ENCODE peak calls at places on chromosomes 5 and 9, in ten cellular contexts. W is H7; M is SW 1271; S is fibroblast of gingiva; T is HCEC 1CT; V is A549; F is stimulated activated CD8-positive, alpha-beta memory T cell treated with anti-CD3 and anti-CD28 coated beads, Interleukin-15, amount 100 ng/mL, for 24 hours; J is activated naive CD4-positive, alpha-beta T cell treated with anti-CD3 and anti-CD28 coated beads for 36 hours; R is mucosa of gallbladder; K is stimulated activated CD4-positive, alpha-beta T cell treated with anti-CD3 and anti-CD28 coated beads, Interleukin-4, amount 100 ng/mL, for 4 hours. E is an unnamed sample.

GRCh38 chr9:92492781-92493401 is 10.6 kb upstream of the ASPN start:
- DNase-seq in W (no peak), M (no peak), S (no peak), T (no peak), V (no peak), F (no peak), J (no peak), R (no peak), K (no peak), E (no peak)

GRCh38 chr5:159695741-159696294 is 220.5 kb upstream of the ADRA1B start:
- DNase-seq in W (no peak), M (no peak), S (no peak), T (no peak), V (no peak), F (no peak), J (no peak), R (no peak), K (no peak), E (no peak)

GRCh38 chr9:28762167-28762566 is 1188.9 kb upstream of the C9orf72 start:
- DNase-seq in W (no peak), M (no peak), S (no peak), T (no peak), V (no peak), F (no peak), J (no peak), R (no peak), K (no peak), E (no peak)

GRCh38 chr9:113614843-113615648 is 151.5 kb downstream of the RGS3 start:
- DNase-seq in W (no peak), M (no peak), S (peak), T (no peak), V (no peak), F (no peak), J (peak), R (peak), K (no peak), E (no peak)

GRCh38 chr5:6739603-6740002 is 26.4 kb downstream of the TENT4A start:
- DNase-seq in W (no peak), M (no peak), S (no peak), T (no peak), V (no peak), F (no peak), J (no peak), R (no peak), K (no peak), E (no peak)

GRCh38 chr5:55636711-55637110 is 75.4 kb downstream of the SLC38A9 start:
- DNase-seq in W (peak), M (no peak), S (peak), T (peak), V (peak), F (no peak), J (no peak), R (peak), K (no peak), E (no peak)

GRCh38 chr5:84373506-84373905 is 11.2 kb downstream of the EDIL3 start:
- DNase-seq in W (no peak), M (no peak), S (no peak), T (no peak), V (no peak), F (no peak), J (no peak), R (no peak), K (no peak), E (no peak)

GRCh38 chr5:158026248-158027031 is 167.5 kb upstream of the CLINT1 start:
- DNase-seq in W (no peak), M (no peak), S (peak), T (peak), V (no peak), F (no peak), J (no peak), R (no peak), K (no peak), E (no peak)

GRCh38 chr5:150009671-150010387 is 9.3 kb downstream of the HMGXB3 start:
- DNase-seq in W (no peak), M (no peak), S (no peak), T (no peak), V (no peak), F (no peak), J (no peak), R (no peak), K (no peak), E (no peak)

GRCh38 chr5:9567039-9567438 is 21.2 kb upstream of the SEMA5A start:
- DNase-seq in W (no peak), M (no peak), S (no peak), T (no peak), V (no peak), F (no peak), J (no peak), R (no peak), K (no peak), E (no peak)

GRCh38 chr9:133950206-133950915 is 41.8 kb downstream of the VAV2 start:
- DNase-seq in W (no peak), M (no peak), S (no peak), T (no peak), V (no peak), F (no peak), J (no peak), R (no peak), K (no peak), E (no peak)

GRCh38 chr5:80711938-80712337 is 57.2 kb upstream of the DHFR start:
- DNase-seq in W (peak), M (peak), S (peak), T (peak), V (peak), F (no peak), J (peak), R (no peak), K (no peak), E (no peak)

GRCh38 chr5:39447968-39448367 is 23.2 kb upstream of the DAB2 start:
- DNase-seq in W (no peak), M (no peak), S (no peak), T (no peak), V (no peak), F (no peak), J (no peak), R (peak), K (no peak), E (no peak)

GRCh38 chr9:71675857-71676165 is 92.5 kb downstream of the CEMIP2 start:
- DNase-seq in W (no peak), M (no peak), S (no peak), T (no peak), V (no peak), F (no peak), J (no peak), R (no peak), K (no peak), E (no peak)

GRCh38 chr5:119377066-119377465 is 21.2 kb downstream of the TNFAIP8 start:
- DNase-seq in W (no peak), M (no peak), S (no peak), T (no peak), V (no peak), F (no peak), J (no peak), R (no peak), K (no peak), E (no peak)

GRCh38 chr5:64646169-64646568 is 44.1 kb upstream of the SHISAL2B start:
- DNase-seq in W (no peak), M (no peak), S (no peak), T (no peak), V (no peak), F (no peak), J (no peak), R (no peak), K (no peak), E (no peak)

GRCh38 chr5:83102581-83102980 is 25.2 kb downstream of the XRCC4 start:
- DNase-seq in W (no peak), M (no peak), S (no peak), T (no peak), V (no peak), F (no peak), J (no peak), R (no peak), K (no peak), E (peak)

GRCh38 chr5:137754961-137755762 is 999 bp upstream of the HNRNPA0 start:
- DNase-seq in W (no peak), M (peak), S (no peak), T (no peak), V (no peak), F (no peak), J (no peak), R (no peak), K (no peak), E (no peak)

GRCh38 chr5:65334077-65334476 is 147.6 kb downstream of the ADAMTS6 start:
- DNase-seq in W (peak), M (no peak), S (no peak), T (no peak), V (no peak), F (no peak), J (no peak), R (no peak), K (no peak), E (peak)

GRCh38 chr5:141523991-141524390 is 35.1 kb downstream of the PCDHGC5 start:
- DNase-seq in W (no peak), M (no peak), S (no peak), T (no peak), V (no peak), F (no peak), J (no peak), R (no peak), K (no peak), E (no peak)

GRCh38 chr9:96342553-96343245 is 40.7 kb upstream of the HSD17B3 start:
- DNase-seq in W (no peak), M (no peak), S (no peak), T (no peak), V (no peak), F (no peak), J (no peak), R (peak), K (no peak), E (no peak)

GRCh38 chr5:32613050-32613672 is 27.8 kb downstream of the SUB1 start:
- DNase-seq in W (peak), M (peak), S (peak), T (peak), V (peak), F (peak), J (peak), R (peak), K (peak), E (peak)

GRCh38 chr9:126516561-126516935 is 97.2 kb upstream of the LMX1B start:
- DNase-seq in W (peak), M (no peak), S (no peak), T (no peak), V (no peak), F (no peak), J (no peak), R (no peak), K (no peak), E (no peak)

GRCh38 chr5:40679998-40680681 is 425 bp downstream of the PTGER4 start:
- DNase-seq in W (peak), M (peak), S (no peak), T (no peak), V (no peak), F (no peak), J (peak), R (no peak), K (peak), E (no peak)